ENCODE peak calls at places on chromosomes 6 and 20, in five cellular contexts. D is H1, R is K562, E is GM12878, J is HepG2. V is an unnamed sample. For H3K79me2, the result is how much of the 10 kb centered on the place peaks cover.

GRCh38 chr6:43575105-43575771 is 600 bp downstream of the XPO5 start:
- DNase-seq in D (no peak), R (peak), E (no peak), J (peak), V (peak)

GRCh38 chr6:57221191-57221935 is 744 bp downstream of the RAB23 start:
- DNase-seq in D (peak), R (peak), J (peak), E (no peak), V (peak)

GRCh38 chr6:44048277-44048676 is 79.0 kb downstream of the MRPL14 start:
- DNase-seq in J (no peak), E (no peak), R (no peak), D (no peak), V (no peak)

GRCh38 chr6:151494235-151494950 is 576 bp downstream of the CCDC170 start:
- DNase-seq in E (no peak), D (no peak), J (peak), R (no peak), V (peak)

GRCh38 chr6:47438481-47439347 is 38.9 kb upstream of the CD2AP start:
- DNase-seq in D (no peak), E (peak), R (no peak), J (no peak), V (no peak)

GRCh38 chr6:75202676-75203131 is 3.1 kb downstream of the COL12A1 start:
- DNase-seq in J (no peak), D (peak), E (no peak), R (no peak), V (peak)

GRCh38 chr6:16781348-16782169 is 20.3 kb upstream of the ATXN1 start:
- DNase-seq in D (no peak), J (no peak), E (no peak), R (peak), V (no peak)

GRCh38 chr6:124683507-124683906 is 278.7 kb upstream of the RNF217 start:
- DNase-seq in D (no peak), E (no peak), R (no peak), J (no peak), V (peak)

GRCh38 chr6:49300443-49300842 is 162.6 kb downstream of the MMUT start:
- DNase-seq in E (no peak), R (no peak), D (no peak), J (no peak), V (no peak)

GRCh38 chr6:93318127-93318526 is 101.2 kb downstream of the EPHA7 start:
- DNase-seq in R (no peak), J (no peak), D (no peak), E (no peak), V (no peak)

GRCh38 chr6:150887978-150888563 is 22.6 kb downstream of the MTHFD1L start:
- DNase-seq in E (no peak), J (no peak), R (no peak), D (no peak), V (no peak)

GRCh38 chr6:66128676-66129075 is 421.6 kb upstream of the EYS start:
- DNase-seq in E (no peak), R (no peak), J (no peak), D (no peak), V (no peak)

GRCh38 chr6:156779206-156780116 is 2.3 kb downstream of the ARID1B start:
- DNase-seq in R (peak), E (no peak), D (peak), J (peak), V (peak)

GRCh38 chr6:116611020-116611419 is 5.3 kb upstream of the RSPH4A start:
- DNase-seq in R (no peak), E (no peak), J (no peak), D (no peak), V (peak)

GRCh38 chr6:116616757-116617093 is 446 bp downstream of the RSPH4A start:
- DNase-seq in D (peak), J (no peak), E (no peak), R (peak), V (peak)

DNA sequence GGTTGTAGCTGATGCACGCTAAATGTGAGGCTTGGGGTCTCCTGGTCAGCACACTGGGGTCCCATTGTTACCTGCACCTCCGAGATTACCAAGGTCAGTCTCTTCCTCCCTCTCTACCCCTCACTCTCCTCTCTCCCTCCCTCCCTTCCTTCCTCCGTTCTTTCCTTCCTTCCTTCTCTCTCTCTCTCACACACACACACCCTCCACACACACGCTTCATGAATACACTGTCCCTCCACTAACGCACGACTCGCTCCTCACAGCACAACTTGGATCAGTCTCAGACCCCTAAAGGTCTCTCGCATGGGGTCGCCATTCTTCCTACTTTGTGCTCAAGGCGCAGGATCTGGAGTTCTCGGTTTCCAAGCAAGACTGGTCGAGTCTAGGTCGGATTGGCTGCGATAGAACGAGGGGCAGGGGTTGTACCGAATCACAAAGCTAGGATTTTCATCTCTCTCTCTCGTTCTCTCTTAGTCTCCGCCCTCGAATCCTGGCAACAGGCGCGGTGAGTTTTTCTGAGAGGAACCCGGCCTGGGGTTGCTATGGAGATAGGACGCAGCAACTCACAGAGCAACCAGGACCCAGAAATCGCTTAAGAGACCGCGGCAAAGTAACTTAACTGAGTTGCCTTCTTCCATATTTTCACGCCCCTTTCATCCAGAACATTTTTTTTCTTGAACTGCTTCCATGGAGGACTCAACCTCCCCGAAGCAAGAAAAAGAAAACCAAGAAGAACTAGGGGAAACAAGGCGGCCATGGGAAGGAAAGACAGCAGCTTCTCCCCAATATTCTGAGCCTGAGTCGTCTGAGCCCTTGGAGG is at the start of gene RSPH4A:
- DNase-seq in J (peak), R (peak), E (peak), D (peak), V (peak)
- TF ChIP-seq CREB1 in J (no peak), R (no peak), E (no peak), D (no peak), V (peak)

GRCh38 chr20:50959543-50960126 is 1.0 kb downstream of the MOCS3 start:
- DNase-seq in R (no peak), D (no peak), E (no peak), J (no peak), V (no peak)

GRCh38 chr20:50957798-50958732 is at the start of gene DPM1:
- DNase-seq in R (peak), D (peak), J (peak), E (peak), V (peak)

GRCh38 chr20:50953821-50954220 is 4.5 kb downstream of the DPM1 start:
- DNase-seq in D (no peak), R (no peak), E (no peak), J (no peak), V (no peak)

GRCh38 chr20:50957276-50957675 is 1.1 kb downstream of the DPM1 start:
- DNase-seq in R (no peak), E (no peak), J (no peak), D (no peak), V (no peak)

DNA sequence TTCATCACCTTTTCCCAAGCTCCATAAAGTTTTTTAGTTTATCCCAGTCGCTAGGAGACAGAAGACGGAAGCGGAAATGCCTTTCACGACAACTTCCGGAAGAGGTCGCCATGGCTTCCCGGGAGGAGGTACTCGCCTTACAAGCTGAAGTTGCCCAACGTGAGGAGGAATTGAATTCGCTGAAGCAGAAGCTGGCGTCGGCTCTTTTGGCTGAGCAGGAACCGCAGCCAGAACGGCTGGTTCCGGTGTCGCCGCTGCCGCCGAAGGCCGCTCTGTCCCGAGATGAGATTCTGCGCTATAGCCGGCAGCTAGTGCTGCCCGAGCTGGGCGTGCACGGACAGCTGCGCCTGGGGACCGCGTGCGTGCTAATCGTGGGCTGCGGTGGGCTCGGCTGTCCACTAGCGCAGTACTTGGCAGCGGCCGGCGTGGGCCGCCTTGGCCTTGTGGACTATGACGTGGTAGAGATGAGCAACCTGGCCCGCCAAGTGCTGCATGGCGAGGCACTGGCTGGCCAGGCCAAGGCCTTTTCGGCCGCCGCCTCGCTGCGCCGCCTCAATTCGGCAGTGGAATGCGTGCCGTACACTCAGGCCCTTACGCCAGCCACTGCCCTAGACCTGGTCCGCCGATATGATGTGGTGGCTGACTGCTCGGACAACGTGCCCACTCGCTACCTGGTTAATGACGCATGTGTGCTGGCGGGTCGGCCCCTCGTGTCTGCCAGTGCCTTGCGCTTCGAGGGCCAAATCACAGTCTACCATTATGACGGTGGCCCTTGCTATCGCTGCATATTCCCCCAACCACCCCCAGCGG is at the start of gene MOCS3:
- DNase-seq in J (peak), E (no peak), R (peak), D (peak), V (peak)
- H3K79me2 ChIP-seq in J (half or more), E (half or more), R (half or more), D (half or more), V (half or more)

GRCh38 chr6:77543601-77544000 is 80.3 kb upstream of the HTR1B start:
- DNase-seq in D (no peak), E (no peak), R (no peak), J (no peak), V (no peak)

GRCh38 chr6:77551135-77551534 is 87.8 kb upstream of the HTR1B start:
- DNase-seq in J (no peak), D (no peak), R (no peak), E (no peak), V (no peak)

GRCh38 chr6:77548190-77548589 is 84.9 kb upstream of the HTR1B start:
- DNase-seq in D (no peak), R (no peak), E (no peak), J (no peak), V (no peak)

GRCh38 chr6:77548662-77549366 is 85.5 kb upstream of the HTR1B start:
- DNase-seq in J (no peak), D (no peak), E (no peak), R (no peak), V (no peak)
- H3K4me3 ChIP-seq in J (no peak), D (no peak), E (no peak), R (no peak), V (no peak)

GRCh38 chr6:166318649-166319600 is 10.7 kb upstream of the PRR18 start:
- DNase-seq in R (peak), D (no peak), E (no peak), J (peak), V (no peak)
- TF ChIP-seq CREB1 in R (no peak), D (no peak), E (no peak), J (no peak), V (no peak)

DNA sequence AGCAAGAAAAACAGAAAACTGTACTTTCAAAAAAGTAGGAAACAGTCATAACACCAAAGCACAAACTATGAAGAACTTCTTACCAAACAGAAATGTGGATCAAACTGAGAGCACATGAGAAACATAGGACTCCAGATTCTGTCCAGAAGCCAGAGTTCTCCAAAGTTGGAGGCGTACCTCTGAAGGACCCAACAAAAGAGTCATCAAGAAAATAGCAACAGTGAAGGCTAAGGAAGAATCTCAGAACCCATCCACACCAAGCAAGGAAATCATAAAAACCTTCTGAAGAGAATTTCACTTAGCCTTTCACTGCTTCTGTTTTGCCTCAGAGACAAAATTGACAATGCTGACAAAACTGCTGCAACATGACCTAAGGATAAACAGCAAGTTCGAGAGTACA is 29.4 kb downstream of the HBS1L start:
- DNase-seq in E (no peak), J (no peak), D (no peak), R (no peak), V (no peak)
- H3K79me2 ChIP-seq in E (under half), J (under half), D (under half), R (half or more), V (under half)

GRCh38 chr20:63752411-63753101 is 13.0 kb downstream of the SLC2A4RG start:
- DNase-seq in R (peak), D (no peak), J (no peak), E (no peak), V (peak)

GRCh38 chr20:63750807-63751470 is 11.4 kb downstream of the SLC2A4RG start:
- DNase-seq in D (no peak), J (no peak), E (no peak), R (peak), V (peak)

GRCh38 chr20:63749597-63750508 is 10.3 kb downstream of the SLC2A4RG start:
- DNase-seq in R (no peak), J (no peak), D (no peak), E (no peak), V (no peak)

GRCh38 chr20:63753381-63753780 is 13.8 kb downstream of the SLC2A4RG start:
- DNase-seq in D (no peak), E (no peak), R (no peak), J (no peak), V (no peak)

DNA sequence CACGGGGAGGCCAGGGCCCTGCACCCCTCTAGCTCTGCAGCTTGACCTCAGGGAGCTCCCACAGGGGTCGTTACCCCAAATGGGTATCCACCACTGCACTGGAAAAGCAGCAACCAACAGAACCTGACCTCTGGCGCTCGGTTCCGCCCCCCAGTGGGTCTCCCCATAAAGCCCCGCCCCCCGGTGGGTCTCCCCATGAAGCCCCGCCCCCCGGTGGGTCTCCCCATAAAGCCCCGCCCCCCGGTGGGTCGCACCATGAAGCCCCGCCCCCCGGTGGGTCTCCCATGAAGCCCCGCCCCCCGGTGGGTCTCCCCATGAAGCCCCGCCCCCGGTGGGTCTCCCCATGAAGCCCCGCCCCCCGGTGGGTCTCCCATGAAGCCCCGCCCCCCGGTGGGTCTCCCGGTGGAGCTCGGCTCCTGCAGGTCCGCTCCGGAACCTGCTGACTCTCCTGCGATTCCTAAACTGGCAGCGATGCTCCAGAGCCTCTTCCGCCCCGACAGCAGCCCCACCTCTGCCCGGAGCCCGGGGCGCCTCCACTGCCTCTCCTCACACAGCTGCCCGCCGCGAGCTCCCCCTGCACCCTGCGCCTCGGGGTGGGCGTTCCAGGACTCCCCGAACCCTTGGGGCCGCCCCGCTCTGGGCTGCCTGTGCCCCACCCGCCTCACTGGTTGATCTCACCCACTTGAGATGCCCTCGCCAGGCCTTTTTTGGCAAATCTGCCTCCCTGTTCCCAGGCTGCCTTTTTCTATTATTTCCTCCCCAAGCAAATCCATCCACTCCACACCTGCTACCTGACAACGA is 12.1 kb downstream of the SLC2A4RG start:
- DNase-seq in D (no peak), R (no peak), E (no peak), J (no peak), V (peak)
- H3K4me3 ChIP-seq in D (no peak), R (no peak), E (no peak), J (no peak), V (no peak)

GRCh38 chr6:51024126-51024525 is 205.5 kb downstream of the TFAP2B start:
- DNase-seq in D (no peak), R (no peak), E (no peak), J (no peak), V (no peak)

GRCh38 chr6:51016489-51016888 is 197.8 kb downstream of the TFAP2B start:
- DNase-seq in J (no peak), R (no peak), E (no peak), D (no peak), V (no peak)

GRCh38 chr6:51025082-51025777 is 206.6 kb downstream of the TFAP2B start:
- DNase-seq in D (no peak), R (peak), J (peak), E (no peak), V (peak)

GRCh38 chr6:51019785-51020184 is 201.1 kb downstream of the TFAP2B start:
- DNase-seq in R (no peak), D (no peak), E (no peak), J (no peak), V (no peak)

GRCh38 chr6:51021171-51021570 is 202.5 kb downstream of the TFAP2B start:
- DNase-seq in R (no peak), E (no peak), J (no peak), D (no peak), V (no peak)
- TF ChIP-seq CREB1 in R (no peak), E (no peak), J (no peak), D (no peak), V (no peak)

GRCh38 chr6:87572031-87572430 is 17.8 kb downstream of the RARS2 start:
- DNase-seq in D (no peak), E (no peak), R (no peak), J (no peak), V (no peak)

GRCh38 chr6:87575423-87575822 is 14.4 kb downstream of the RARS2 start:
- DNase-seq in E (no peak), D (no peak), J (no peak), R (no peak), V (no peak)

GRCh38 chr6:87574237-87574636 is 15.6 kb downstream of the RARS2 start:
- DNase-seq in R (no peak), J (peak), E (no peak), D (no peak), V (no peak)

GRCh38 chr6:87573307-87574024 is 16.3 kb downstream of the RARS2 start:
- DNase-seq in E (no peak), J (peak), R (no peak), D (no peak), V (no peak)

DNA sequence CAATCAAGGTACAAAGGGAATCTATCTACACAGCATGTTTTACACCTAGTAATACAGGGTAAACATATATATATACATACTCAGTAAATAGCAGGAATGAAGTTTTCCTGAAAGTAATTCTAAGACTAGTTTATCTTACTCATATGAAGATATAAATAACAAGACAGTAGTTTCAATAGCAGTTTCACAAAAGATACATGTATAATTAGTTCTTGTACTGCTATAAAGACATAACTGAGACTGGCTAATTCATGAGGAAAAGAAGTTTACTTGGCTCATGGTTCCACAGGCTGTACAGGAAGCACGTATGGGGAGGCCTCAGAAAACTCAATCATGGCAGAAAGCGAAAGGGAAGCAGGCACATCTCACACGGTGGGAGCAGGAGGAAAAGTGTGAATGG is 16.9 kb downstream of the RARS2 start:
- DNase-seq in D (no peak), J (no peak), E (no peak), R (no peak), V (no peak)
- H3K79me2 ChIP-seq in D (half or more), J (half or more), E (under half), R (half or more), V (half or more)

GRCh38 chr20:56835829-56836228 is 206.7 kb downstream of the TFAP2C start:
- DNase-seq in D (no peak), J (no peak), R (no peak), E (no peak), V (no peak)
- H3K4me3 ChIP-seq in D (no peak), J (no peak), R (no peak), E (no peak), V (no peak)

V was measured in GM23338.